ENCODE peak calls at places on chromosomes 16 and 17, in nine cellular contexts. D, G, C, U, K, E, M, B and L are unnamed samples.
A peak's percentile ranks its signal among the peaks of the same experiment; 100 is the strongest.

GRCh38 chr17:14545156-14545906 is 244.4 kb downstream of the HS3ST3B1 start:
- DNase-seq in D (peak; percentile 61), G (no peak), C (no peak), U (no peak), K (no peak), E (no peak), M (no peak), B (no peak), L (no peak)

GRCh38 chr17:9258115-9259020 is 237.1 kb downstream of the NTN1 start:
- DNase-seq in D (peak; percentile 7), G (no peak), C (no peak), U (no peak), K (no peak), E (no peak), M (no peak), B (no peak), L (no peak)

GRCh38 chr17:57803026-57803425 is 46.8 kb downstream of the MRPS23 start:
- DNase-seq in D (no peak), G (no peak), C (no peak), U (no peak), K (no peak), E (no peak), M (no peak), B (no peak), L (no peak)

GRCh38 chr16:35752012-35752772 is 2292.8 kb downstream of the TP53TG3F start:
- DNase-seq in D (no peak), G (no peak), C (no peak), U (no peak), K (no peak), E (no peak), M (no peak), B (no peak), L (no peak)

GRCh38 chr17:14306602-14307001 is 5.7 kb downstream of the HS3ST3B1 start:
- DNase-seq in D (no peak), G (no peak), C (no peak), U (no peak), K (no peak), E (no peak), M (no peak), B (no peak), L (no peak)

GRCh38 chr16:20899503-20900298 is 457 bp downstream of the DCUN1D3 start:
- DNase-seq in D (no peak), G (no peak), C (peak; percentile 8), U (no peak), K (no peak), E (no peak), M (no peak), B (peak; percentile 28), L (no peak)

GRCh38 chr16:53111078-53111776 is 56.4 kb downstream of the CHD9 start:
- DNase-seq in D (no peak), G (no peak), C (no peak), U (no peak), K (no peak), E (no peak), M (no peak), B (no peak), L (no peak)

GRCh38 chr17:46925185-46925858 is 2.4 kb downstream of the GOSR2 start:
- DNase-seq in D (no peak), G (no peak), C (no peak), U (no peak), K (no peak), E (no peak), M (no peak), B (no peak), L (no peak)

GRCh38 chr17:1785925-1786324 is 24.1 kb downstream of the SERPINF1 start:
- DNase-seq in D (no peak), G (no peak), C (no peak), U (no peak), K (no peak), E (no peak), M (no peak), B (no peak), L (no peak)

GRCh38 chr16:85657996-85658395 is 30.8 kb downstream of the GINS2 start:
- DNase-seq in D (no peak), G (no peak), C (no peak), U (no peak), K (no peak), E (no peak), M (no peak), B (no peak), L (no peak)

GRCh38 chr17:46772879-46773620 is 45.4 kb downstream of the WNT3 start:
- DNase-seq in D (no peak), G (no peak), C (no peak), U (no peak), K (no peak), E (no peak), M (no peak), B (no peak), L (no peak)

GRCh38 chr17:3907483-3908216 is 8.6 kb downstream of the P2RX1 start:
- DNase-seq in D (no peak), G (no peak), C (no peak), U (no peak), K (no peak), E (no peak), M (no peak), B (peak; percentile 52), L (no peak)

GRCh38 chr17:2111691-2112090 is 56.8 kb downstream of the HIC1 start:
- DNase-seq in D (peak; percentile 22), G (no peak), C (no peak), U (no peak), K (no peak), E (no peak), M (no peak), B (no peak), L (no peak)

GRCh38 chr16:85750827-85751641 is at the start of gene C16orf74:
- DNase-seq in D (peak; percentile 58), G (no peak), C (no peak), U (no peak), K (peak; percentile 63), E (peak; percentile 20), M (no peak), B (peak; percentile 48), L (no peak)

GRCh38 chr17:80853076-80853475 is 138.6 kb upstream of the CHMP6 start:
- DNase-seq in D (no peak), G (no peak), C (no peak), U (no peak), K (no peak), E (no peak), M (no peak), B (no peak), L (no peak)

GRCh38 chr16:72530434-72530833 is 358.5 kb upstream of the PMFBP1 start:
- DNase-seq in D (peak; percentile 85), G (no peak), C (no peak), U (no peak), K (no peak), E (no peak), M (no peak), B (no peak), L (peak; percentile 64)

GRCh38 chr17:67544364-67544763 is 167.3 kb downstream of the PITPNC1 start:
- DNase-seq in D (no peak), G (no peak), C (no peak), U (no peak), K (no peak), E (peak; percentile 89), M (no peak), B (no peak), L (no peak)

GRCh38 chr16:4411684-4412083 is 4.7 kb downstream of the CORO7 start:
- DNase-seq in D (no peak), G (no peak), C (no peak), U (peak; percentile 47), K (no peak), E (no peak), M (no peak), B (no peak), L (no peak)

GRCh38 chr17:44898768-44899073 is 524 bp downstream of the EFTUD2 start:
- DNase-seq in D (peak; percentile 34), G (no peak), C (no peak), U (no peak), K (no peak), E (no peak), M (no peak), B (no peak), L (no peak)

GRCh38 chr17:27747462-27748359 is 52.6 kb downstream of the NOS2 start:
- DNase-seq in D (no peak), G (no peak), C (no peak), U (no peak), K (no peak), E (no peak), M (no peak), B (peak; percentile 46), L (no peak)

GRCh38 chr17:6303664-6304063 is 131.3 kb downstream of the AIPL1 start:
- DNase-seq in D (peak; percentile 21), G (peak; percentile 1), C (peak; percentile 8), U (no peak), K (peak; percentile 11), E (no peak), M (no peak), B (peak; percentile 21), L (no peak)

GRCh38 chr16:26316683-26317464 is 625.1 kb downstream of the HS3ST4 start:
- DNase-seq in D (no peak), G (no peak), C (no peak), U (no peak), K (no peak), E (no peak), M (no peak), B (peak; percentile 18), L (no peak)

GRCh38 chr17:76005263-76006149 is 4.9 kb downstream of the CDK3 start:
- DNase-seq in D (peak; percentile 51), G (peak; percentile 26), C (peak; percentile 80), U (peak; percentile 88), K (peak; percentile 91), E (peak; percentile 95), M (peak; percentile 58), B (peak; percentile 89), L (no peak)

GRCh38 chr17:74176546-74177001 is 26.9 kb upstream of the RPL38 start:
- DNase-seq in D (peak; percentile 49), G (no peak), C (peak; percentile 12), U (peak; percentile 72), K (peak; percentile 64), E (peak; percentile 93), M (peak; percentile 8), B (peak; percentile 72), L (peak; percentile 35)